ENCODE peak calls at places on chromosomes 4 and X, in seven cellular contexts. E is psoas muscle, S is tibial nerve, Z is upper lobe of right lung, V is spleen, R is GM12878, I is A673. C is an unnamed sample.

GRCh38 chr4:147548251-147548650 is 67.4 kb downstream of the EDNRA start:
- DNase-seq in E (no peak), S (no peak), Z (no peak), V (no peak), R (no peak), I (no peak), C (no peak)

GRCh38 chr4:88033309-88033708 is 25.9 kb downstream of the PKD2 start:
- DNase-seq in E (no peak), S (peak; percentile 58), Z (no peak), V (no peak), R (no peak), I (peak; percentile 47), C (no peak)

GRCh38 chr4:188221090-188221489 is 81.8 kb downstream of the TRIML1 start:
- DNase-seq in E (no peak), S (no peak), Z (no peak), V (no peak), R (no peak), I (no peak), C (peak; percentile 26)

GRCh38 chr4:173752610-173753009 is 222.6 kb upstream of the HAND2 start:
- DNase-seq in E (no peak), S (no peak), Z (no peak), V (no peak), R (no peak), I (peak; percentile 42), C (no peak)

GRCh38 chr4:110245567-110245966 is 47.2 kb upstream of the ELOVL6 start:
- DNase-seq in E (no peak), S (no peak), Z (no peak), V (no peak), R (no peak), I (peak; percentile 18), C (no peak)

GRCh38 chrX:16712825-16713155 is 321 bp upstream of the CTPS2 start:
- DNase-seq in E (no peak), S (no peak), Z (no peak), V (no peak), R (no peak), I (no peak), C (no peak)

GRCh38 chr4:102411416-102411815 is 66.1 kb upstream of the SLC39A8 start:
- DNase-seq in E (no peak), S (no peak), Z (no peak), V (no peak), R (no peak), I (no peak), C (no peak)

GRCh38 chr4:168879178-168879577 is 130.9 kb downstream of the CBR4 start:
- DNase-seq in E (no peak), S (no peak), Z (no peak), V (no peak), R (no peak), I (no peak), C (no peak)

GRCh38 chr4:168791376-168791775 is 218.7 kb downstream of the CBR4 start:
- DNase-seq in E (no peak), S (no peak), Z (no peak), V (no peak), R (no peak), I (no peak), C (no peak)

GRCh38 chrX:79630033-79631009 is 263.2 kb upstream of the ITM2A start:
- DNase-seq in E (no peak), S (no peak), Z (no peak), V (no peak), R (peak; percentile 47), I (no peak), C (no peak)

GRCh38 chr4:74410741-74411140 is 34.2 kb upstream of the AREG start:
- DNase-seq in E (no peak), S (no peak), Z (no peak), V (no peak), R (no peak), I (no peak), C (no peak)

GRCh38 chr4:121736735-121737351 is 28.1 kb downstream of the SMIM43 start:
- DNase-seq in E (no peak), S (peak; percentile 87), Z (no peak), V (no peak), R (no peak), I (peak; percentile 72), C (no peak)

GRCh38 chrX:24956828-24957227 is 58.9 kb downstream of the ARX start:
- DNase-seq in E (no peak), S (no peak), Z (no peak), V (no peak), R (no peak), I (no peak), C (peak; percentile 46)

GRCh38 chrX:27966955-27967354 is 14.3 kb downstream of the DCAF8L1 start:
- DNase-seq in E (no peak), S (peak; percentile 5), Z (no peak), V (no peak), R (no peak), I (peak; percentile 5), C (no peak)

GRCh38 chr4:144410230-144410783 is 235.6 kb upstream of the HHIP start:
- DNase-seq in E (no peak), S (no peak), Z (no peak), V (no peak), R (no peak), I (no peak), C (no peak)

GRCh38 chrX:25012433-25012735 is 3.4 kb downstream of the ARX start:
- DNase-seq in E (peak; percentile 87), S (no peak), Z (no peak), V (no peak), R (no peak), I (no peak), C (no peak)

GRCh38 chr4:139084425-139085093 is 69.0 kb downstream of the NOCT start:
- DNase-seq in E (no peak), S (no peak), Z (no peak), V (peak; percentile 97), R (peak; percentile 16), I (no peak), C (no peak)

GRCh38 chr4:48296330-48296729 is 26.7 kb upstream of the TEC start:
- DNase-seq in E (no peak), S (no peak), Z (no peak), V (peak; percentile 37), R (no peak), I (no peak), C (no peak)

GRCh38 chr4:41865306-41865980 is 69.8 kb upstream of the TMEM33 start:
- DNase-seq in E (peak; percentile 70), S (no peak), Z (peak; percentile 66), V (no peak), R (no peak), I (peak; percentile 37), C (no peak)

GRCh38 chrX:45807572-45808425 is 607.1 kb upstream of the DIPK2B start:
- DNase-seq in E (no peak), S (no peak), Z (no peak), V (no peak), R (no peak), I (peak; percentile 71), C (no peak)

GRCh38 chr4:7190668-7191545 is 1.4 kb upstream of the SORCS2 start:
- DNase-seq in E (peak; percentile 47), S (no peak), Z (peak; percentile 39), V (peak; percentile 42), R (no peak), I (no peak), C (no peak)

GRCh38 chr4:183438458-183439113 is 5.8 kb upstream of the CDKN2AIP start:
- DNase-seq in E (no peak), S (no peak), Z (no peak), V (no peak), R (no peak), I (no peak), C (no peak)

GRCh38 chr4:103359900-103360299 is 161.8 kb upstream of the CENPE start:
- DNase-seq in E (no peak), S (no peak), Z (no peak), V (no peak), R (no peak), I (no peak), C (no peak)

DNA sequence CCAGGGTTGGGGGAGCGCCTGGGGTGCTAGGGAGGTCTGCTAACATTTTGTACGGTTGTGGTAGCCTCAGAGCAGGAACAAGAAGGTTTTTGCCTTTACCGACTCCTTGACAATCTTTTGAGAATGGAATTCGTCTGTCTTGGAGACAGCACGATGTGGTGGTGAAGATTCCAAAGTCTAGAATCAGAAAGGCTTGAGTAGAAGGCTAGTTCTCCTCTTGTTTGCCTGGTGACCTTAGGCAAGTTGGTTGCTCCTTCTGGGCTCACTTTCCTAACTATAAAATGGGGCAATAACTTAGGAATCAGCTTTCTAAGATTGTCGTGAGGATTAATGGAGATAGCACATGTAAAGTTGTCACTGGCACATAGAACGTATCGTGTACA is 741 bp downstream of the FAM47E start:
- DNase-seq in E (no peak), S (no peak), Z (no peak), V (no peak), R (no peak), I (no peak), C (no peak)
- H3K36me3 ChIP-seq in E (no peaks in the 10 kb centered on the region), S (no peaks in the 10 kb centered on the region), Z (no peaks in the 10 kb centered on the region), V (no peaks in the 10 kb centered on the region), R (no peaks in the 10 kb centered on the region), I (no peaks in the 10 kb centered on the region), C (no peaks in the 10 kb centered on the region)

DNA sequence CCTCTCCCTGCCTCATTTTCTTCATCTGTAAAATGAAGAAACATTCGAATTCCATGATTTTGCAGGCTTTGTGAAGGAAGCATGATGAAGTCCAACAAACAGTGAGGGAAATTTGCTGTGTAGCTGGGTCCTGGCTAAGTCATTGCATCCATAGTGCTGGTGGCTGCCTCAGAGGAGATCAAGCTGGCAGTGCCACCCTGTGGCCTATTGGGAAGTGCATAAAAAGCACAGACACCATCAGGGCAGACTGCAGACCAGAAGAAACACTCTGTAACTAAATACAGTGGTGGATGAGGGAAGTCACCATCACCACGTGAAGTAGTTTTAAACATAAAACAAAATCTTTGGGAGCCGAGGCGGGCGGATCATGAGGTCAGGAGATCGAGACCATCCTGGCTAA is 40.7 kb upstream of the DDX3X start:
- DNase-seq in E (no peak), S (no peak), Z (no peak), V (no peak), R (no peak), I (peak; percentile 47), C (no peak)
- TF ChIP-seq CTCF in E (no peak), S (no peak), Z (peak; percentile 12), V (no peak), R (peak; percentile 32), I (peak; percentile 56), C (no peak)

GRCh38 chr4:56460085-56460484 is 7.3 kb upstream of the SRP72 start:
- DNase-seq in E (no peak), S (no peak), Z (no peak), V (no peak), R (no peak), I (no peak), C (no peak)
- H3K36me3 ChIP-seq in E (no peaks in the 10 kb centered on the region), S (peaks cover 79% of the 10 kb centered on the region), Z (peaks cover 35% of the 10 kb centered on the region), V (peaks cover 78% of the 10 kb centered on the region), R (peaks cover 6% of the 10 kb centered on the region), I (peaks cover 55% of the 10 kb centered on the region), C (no peaks in the 10 kb centered on the region)

GRCh38 chr4:26320159-26320452 is 708 bp upstream of the RBPJ start:
- DNase-seq in E (no peak), S (no peak), Z (no peak), V (no peak), R (peak; percentile 51), I (no peak), C (no peak)

GRCh38 chr4:26321326-26322276 is 787 bp downstream of the RBPJ start:
- DNase-seq in E (peak; percentile 58), S (no peak), Z (peak; percentile 73), V (peak; percentile 88), R (no peak), I (peak; percentile 45), C (no peak)

GRCh38 chr4:26320453-26321325 is at the start of gene RBPJ:
- DNase-seq in E (peak; percentile 94), S (peak; percentile 94), Z (peak; percentile 95), V (peak; percentile 95), R (peak; percentile 50), I (peak; percentile 99), C (peak; percentile 82)

GRCh38 chr4:26317766-26318165 is 3.0 kb upstream of the RBPJ start:
- DNase-seq in E (no peak), S (no peak), Z (no peak), V (no peak), R (no peak), I (no peak), C (no peak)

GRCh38 chr4:26319467-26320158 is 1.2 kb upstream of the RBPJ start:
- DNase-seq in E (peak; percentile 99), S (peak; percentile 97), Z (peak; percentile 99), V (peak; percentile 98), R (peak; percentile 99), I (peak; percentile 99), C (peak; percentile 97)
- TF ChIP-seq CTCF in E (no peak), S (peak; percentile 25), Z (no peak), V (no peak), R (no peak), I (no peak), C (no peak)

C was measured in breast epithelium.